ENCODE peak calls at places on chromosomes 6 and 20, in nine cellular contexts. P, H, V, D, W, Z, K, L and G are unnamed samples.

GRCh38 chr6:138291036-138291848 is 73.0 kb upstream of the PBOV1 start:
- DNase-seq in P (no peak), V (no peak), W (no peak), D (no peak), Z (peak), K (no peak), L (no peak), H (peak), G (no peak)

GRCh38 chr6:116073765-116074450 is 13.2 kb upstream of the FRK start:
- DNase-seq in K (no peak), H (no peak), W (no peak), L (no peak), V (no peak), P (peak), Z (no peak), D (no peak), G (peak)

GRCh38 chr6:169852504-169853195 is 101.2 kb downstream of the ERMARD start:
- DNase-seq in H (peak), D (no peak), K (no peak), V (no peak), P (no peak), Z (no peak), W (no peak), L (no peak), G (no peak)

GRCh38 chr6:133240511-133241087 is 558 bp upstream of the EYA4 start:
- DNase-seq in V (no peak), L (peak), Z (no peak), D (no peak), H (peak), P (peak), K (no peak), W (no peak), G (no peak)

GRCh38 chr6:142845624-142846458 is 99.1 kb downstream of the HIVEP2 start:
- DNase-seq in L (peak), H (peak), D (no peak), Z (peak), K (no peak), V (no peak), P (peak), W (no peak), G (peak)

GRCh38 chr20:13874269-13875158 is 89.7 kb downstream of the NDUFAF5 start:
- DNase-seq in D (no peak), H (peak), P (no peak), Z (no peak), K (no peak), L (no peak), V (no peak), W (no peak), G (no peak)

GRCh38 chr6:99587792-99588191 is 18.8 kb upstream of the PRDM13 start:
- DNase-seq in D (no peak), H (no peak), Z (no peak), P (no peak), L (no peak), V (no peak), W (no peak), K (no peak), G (no peak)

GRCh38 chr6:122789862-122790739 is 1.0 kb downstream of the SMPDL3A start:
- DNase-seq in L (peak), H (peak), K (no peak), D (peak), V (no peak), P (no peak), Z (no peak), W (no peak), G (peak)

GRCh38 chr20:10949930-10950783 is 276.4 kb upstream of the JAG1 start:
- DNase-seq in Z (no peak), K (no peak), V (no peak), P (no peak), H (no peak), L (no peak), D (no peak), W (no peak), G (no peak)

GRCh38 chr6:53702316-53702715 is 36.8 kb upstream of the KLHL31 start:
- DNase-seq in D (no peak), K (no peak), Z (no peak), H (no peak), L (no peak), P (no peak), W (no peak), V (no peak), G (no peak)

GRCh38 chr20:64057628-64058498 is 5.1 kb upstream of the TCEA2 start:
- DNase-seq in D (peak), W (peak), H (peak), K (no peak), V (peak), P (peak), L (peak), Z (peak), G (peak)

GRCh38 chr6:70706491-70707123 is 38.9 kb downstream of the SMAP1 start:
- DNase-seq in D (no peak), P (peak), V (no peak), H (no peak), W (peak), K (no peak), L (peak), Z (no peak), G (peak)

GRCh38 chr6:53483423-53484353 is 61.2 kb downstream of the GCLC start:
- DNase-seq in H (peak), D (no peak), K (no peak), P (peak), L (peak), W (no peak), Z (no peak), V (no peak), G (no peak)

GRCh38 chr6:156686429-156686939 is 90.7 kb upstream of the ARID1B start:
- DNase-seq in V (no peak), K (no peak), D (peak), W (peak), P (no peak), H (peak), L (peak), Z (peak), G (peak)

GRCh38 chr20:63435552-63435951 is 36.9 kb downstream of the KCNQ2 start:
- DNase-seq in P (no peak), K (no peak), V (no peak), W (no peak), L (peak), D (no peak), Z (peak), H (no peak), G (peak)

GRCh38 chr6:122838060-122838780 is 49.2 kb downstream of the SMPDL3A start:
- DNase-seq in L (peak), V (no peak), K (no peak), D (no peak), H (no peak), W (no peak), Z (no peak), P (peak), G (peak)